ENCODE peak calls at places on chromosome 20, in nine cellular contexts. T is SK-N-SH, J is left lung, H is ovary, D is fibroblast of the aortic adventitia, B is T47D, C is AG04449, K is HCEC 1CT, Q is stomach. F is an unnamed sample.

GRCh38 chr20:20498081-20498861 is 130.4 kb downstream of the INSM1 start:
- DNase-seq in Q (peak; percentile 38), H (no peak), D (peak; percentile 15), K (no peak), J (no peak), B (no peak), C (no peak), T (peak; percentile 28), F (no peak)

GRCh38 chr20:25024171-25024570 is 31.6 kb upstream of the APMAP start:
- DNase-seq in B (no peak), J (peak; percentile 39), D (no peak), H (no peak), K (no peak), C (no peak), T (no peak), Q (peak; percentile 21), F (peak; percentile 3)

GRCh38 chr20:63943808-63944077 is 12.5 kb downstream of the UCKL1 start:
- DNase-seq in D (no peak), H (no peak), B (no peak), J (peak; percentile 62), Q (no peak), T (no peak), K (no peak), C (no peak), F (no peak)

GRCh38 chr20:10603971-10604864 is 69.6 kb downstream of the JAG1 start:
- DNase-seq in D (peak; percentile 89), K (peak; percentile 94), H (peak; percentile 22), B (no peak), J (no peak), Q (no peak), T (no peak), C (peak; percentile 81), F (peak; percentile 20)

GRCh38 chr20:44030394-44030793 is 115.7 kb downstream of the TOX2 start:
- DNase-seq in Q (peak; percentile 16), H (no peak), T (no peak), K (no peak), D (no peak), B (no peak), C (no peak), J (no peak), F (no peak)

GRCh38 chr20:2468581-2469407 is 1.8 kb downstream of the SNRPB start:
- DNase-seq in H (no peak), Q (no peak), C (no peak), D (peak; percentile 25), T (no peak), B (no peak), K (no peak), J (no peak), F (no peak)

GRCh38 chr20:35627121-35627520 is 11.5 kb downstream of the SPAG4 start:
- DNase-seq in T (no peak), Q (no peak), B (no peak), H (no peak), D (no peak), J (no peak), C (no peak), K (no peak), F (no peak)

GRCh38 chr20:52994184-52994970 is 22.2 kb downstream of the TSHZ2 start:
- DNase-seq in T (no peak), Q (no peak), D (no peak), H (no peak), J (no peak), K (no peak), B (no peak), C (no peak), F (no peak)

GRCh38 chr20:34768105-34768504 is 57.3 kb downstream of the NCOA6 start:
- DNase-seq in H (no peak), T (no peak), J (no peak), D (peak; percentile 10), B (no peak), Q (no peak), C (peak; percentile 33), K (peak; percentile 88), F (no peak)

GRCh38 chr20:35284267-35284991 is at the start of gene EIF6:
- DNase-seq in Q (peak; percentile 82), J (peak; percentile 93), K (peak; percentile 89), D (peak; percentile 83), C (no peak), T (peak; percentile 96), B (peak; percentile 93), H (peak; percentile 79), F (peak; percentile 89)

GRCh38 chr20:24653306-24653705 is 183.9 kb downstream of the SYNDIG1 start:
- DNase-seq in H (no peak), J (no peak), T (no peak), D (no peak), Q (no peak), B (no peak), K (no peak), C (no peak), F (no peak)

GRCh38 chr20:1887321-1887720 is 7.9 kb upstream of the SIRPA start:
- DNase-seq in K (no peak), T (no peak), Q (no peak), C (no peak), D (no peak), H (no peak), B (no peak), J (peak; percentile 55), F (no peak)

GRCh38 chr20:53839423-53840176 is 230.8 kb downstream of the BCAS1 start:
- DNase-seq in K (no peak), J (no peak), D (no peak), T (no peak), C (no peak), B (no peak), Q (peak; percentile 52), H (no peak), F (peak; percentile 81)

GRCh38 chr20:47352332-47353223 is 3.9 kb downstream of the ZMYND8 start:
- DNase-seq in Q (peak; percentile 86), D (peak; percentile 17), K (no peak), T (peak; percentile 36), J (peak; percentile 79), B (no peak), C (no peak), H (peak; percentile 40), F (peak; percentile 32)

GRCh38 chr20:24783631-24784492 is 165.2 kb upstream of the CST7 start:
- DNase-seq in K (no peak), J (no peak), C (no peak), H (no peak), B (no peak), Q (peak; percentile 30), T (no peak), D (no peak), F (peak; percentile 38)

GRCh38 chr20:53915459-53916172 is 154.8 kb downstream of the BCAS1 start:
- DNase-seq in J (peak; percentile 94), C (no peak), Q (peak; percentile 97), H (peak; percentile 92), T (peak; percentile 86), K (peak; percentile 89), B (peak; percentile 85), D (peak; percentile 90), F (peak; percentile 99)

GRCh38 chr20:32798046-32798985 is 21.4 kb upstream of the MAPRE1 start:
- DNase-seq in J (no peak), B (no peak), D (no peak), Q (no peak), H (no peak), K (no peak), C (no peak), T (no peak), F (no peak)

GRCh38 chr20:1121439-1121838 is 3.0 kb downstream of the PSMF1 start:
- DNase-seq in Q (no peak), C (no peak), T (no peak), K (no peak), D (peak; percentile 12), H (no peak), J (no peak), B (no peak), F (no peak)

GRCh38 chr20:24341781-24342180 is 127.6 kb upstream of the SYNDIG1 start:
- DNase-seq in Q (no peak), D (no peak), K (no peak), J (no peak), B (no peak), T (no peak), C (no peak), H (no peak), F (no peak)

GRCh38 chr20:57688864-57689263 is 21.0 kb downstream of the PMEPA1 start:
- DNase-seq in C (no peak), D (peak; percentile 32), K (no peak), T (no peak), B (no peak), J (no peak), Q (no peak), H (no peak), F (no peak)

GRCh38 chr20:59004763-59005522 is 2.1 kb downstream of the CTSZ start:
- DNase-seq in H (no peak), C (no peak), K (no peak), J (peak; percentile 92), T (no peak), D (no peak), Q (peak; percentile 48), B (no peak), F (peak; percentile 86)

GRCh38 chr20:21702553-21703467 is 2.7 kb upstream of the PAX1 start:
- DNase-seq in C (no peak), B (no peak), T (peak; percentile 80), D (peak; percentile 19), J (peak; percentile 75), K (no peak), H (peak; percentile 11), Q (no peak), F (peak; percentile 41)

GRCh38 chr20:21812384-21812783 is 106.9 kb downstream of the PAX1 start:
- DNase-seq in J (no peak), B (peak; percentile 31), T (no peak), Q (no peak), D (no peak), H (no peak), C (no peak), K (no peak), F (no peak)

GRCh38 chr20:17545127-17545526 is 13.9 kb upstream of the BFSP1 start:
- DNase-seq in D (no peak), B (no peak), T (no peak), K (no peak), Q (no peak), C (no peak), H (no peak), J (no peak), F (no peak)

GRCh38 chr20:32737371-32738223 is 5.7 kb downstream of the COMMD7 start:
- DNase-seq in H (no peak), T (no peak), J (no peak), Q (no peak), K (peak; percentile 82), B (no peak), D (peak; percentile 87), C (peak; percentile 60), F (no peak)